ENCODE peak calls at places on chromosome 1, in five cellular contexts. W is IMR-90, T is astrocyte of the cerebellum, I is heart right ventricle, F is GM12864. B is an unnamed sample.

GRCh38 chr1:155174334-155175280 is 958 bp downstream of the TRIM46 start:
- DNase-seq in I (no peak), F (no peak), T (no peak), W (peak; percentile 15), B (peak; percentile 54)

GRCh38 chr1:158813159-158813558 is 18.0 kb upstream of the MNDA start:
- DNase-seq in W (no peak), T (no peak), F (no peak), I (no peak), B (no peak)

GRCh38 chr1:16617101-16617727 is 3.9 kb upstream of the NBPF1 start:
- DNase-seq in T (no peak), I (no peak), W (no peak), F (no peak), B (no peak)

GRCh38 chr1:101293461-101294045 is 56.7 kb downstream of the S1PR1 start:
- DNase-seq in F (peak; percentile 71), W (peak; percentile 8), I (no peak), T (peak; percentile 77), B (peak; percentile 22)

GRCh38 chr1:231584117-231584516 is 42.5 kb upstream of the DISC1 start:
- DNase-seq in F (no peak), T (peak; percentile 20), W (peak; percentile 82), I (no peak), B (peak; percentile 62)

GRCh38 chr1:169201084-169201619 is 94.7 kb downstream of the ATP1B1 start:
- DNase-seq in I (no peak), W (peak; percentile 69), F (no peak), T (peak; percentile 32), B (peak; percentile 43)

GRCh38 chr1:156895408-156895874 is 1.9 kb downstream of the PEAR1 start:
- DNase-seq in F (no peak), I (no peak), W (peak; percentile 27), T (no peak), B (peak; percentile 70)

GRCh38 chr1:185244015-185244747 is 72.9 kb downstream of the IVNS1ABP start:
- DNase-seq in W (peak; percentile 94), F (no peak), I (no peak), T (peak; percentile 29), B (peak; percentile 33)

GRCh38 chr1:234047113-234047512 is 142.6 kb downstream of the SLC35F3 start:
- DNase-seq in I (no peak), T (no peak), F (no peak), W (no peak), B (no peak)

GRCh38 chr1:45012639-45013278 is 705 bp downstream of the UROD start:
- DNase-seq in T (peak; percentile 19), W (peak; percentile 66), I (peak; percentile 82), F (no peak), B (peak; percentile 83)

GRCh38 chr1:189708674-189709073 is 769.0 kb downstream of the BRINP3 start:
- DNase-seq in F (no peak), I (no peak), T (no peak), W (peak; percentile 25), B (no peak)

GRCh38 chr1:212317916-212318315 is 32.7 kb downstream of the PPP2R5A start:
- DNase-seq in I (no peak), W (no peak), F (no peak), T (no peak), B (no peak)

GRCh38 chr1:62237950-62238374 is 43.3 kb downstream of the L1TD1 start:
- DNase-seq in F (no peak), I (no peak), T (no peak), W (no peak), B (no peak)

GRCh38 chr1:235423214-235423652 is 56.0 kb downstream of the TBCE start:
- DNase-seq in I (no peak), W (no peak), F (no peak), T (no peak), B (no peak)

GRCh38 chr1:230113230-230113604 is 46.2 kb downstream of the GALNT2 start:
- DNase-seq in W (no peak), F (no peak), T (no peak), I (no peak), B (no peak)

GRCh38 chr1:97137862-97138514 is 416.4 kb downstream of the PTBP2 start:
- DNase-seq in F (peak; percentile 39), I (no peak), W (peak; percentile 78), T (peak; percentile 42), B (peak; percentile 81)

GRCh38 chr1:61428146-61428545 is 296.8 kb downstream of the TM2D1 start:
- DNase-seq in F (no peak), W (no peak), T (peak; percentile 78), I (no peak), B (peak; percentile 89)

GRCh38 chr1:98336472-98337118 is 324.9 kb upstream of the SNX7 start:
- DNase-seq in W (no peak), F (no peak), I (no peak), T (no peak), B (no peak)

GRCh38 chr1:161089251-161089924 is at the start of gene NECTIN4:
- DNase-seq in T (no peak), F (no peak), W (no peak), I (no peak), B (no peak)

GRCh38 chr1:215056584-215056983 is 26.0 kb upstream of the KCNK2 start:
- DNase-seq in I (no peak), T (peak; percentile 4), W (peak; percentile 82), F (no peak), B (no peak)

GRCh38 chr1:184982002-184982954 is 8.0 kb upstream of the NIBAN1 start:
- DNase-seq in W (peak; percentile 80), I (peak; percentile 80), F (peak; percentile 61), T (no peak), B (peak; percentile 87)

GRCh38 chr1:67850151-67850551 is 16.9 kb upstream of the GNG12 start:
- DNase-seq in I (no peak), T (peak; percentile 49), W (peak; percentile 60), F (no peak), B (peak; percentile 74)

GRCh38 chr1:5915587-5916571 is 76.3 kb downstream of the NPHP4 start:
- DNase-seq in F (peak; percentile 7), I (no peak), W (peak; percentile 65), T (peak; percentile 48), B (peak; percentile 81)

GRCh38 chr1:18120638-18121037 is 13.0 kb downstream of the IGSF21 start:
- DNase-seq in T (no peak), F (no peak), I (no peak), W (no peak), B (no peak)

GRCh38 chr1:90721210-90722194 is 4.4 kb upstream of the BARHL2 start:
- DNase-seq in I (peak; percentile 61), F (peak; percentile 7), T (peak; percentile 24), W (peak; percentile 41), B (peak; percentile 83)

GRCh38 chr1:192153276-192153675 is 5.0 kb upstream of the RGS18 start:
- DNase-seq in T (no peak), W (peak; percentile 83), F (no peak), I (no peak), B (peak; percentile 51)

GRCh38 chr1:71245246-71245645 is 164.4 kb upstream of the ZRANB2 start:
- DNase-seq in W (no peak), F (no peak), T (no peak), I (no peak), B (no peak)
- H3K4me3 ChIP-seq in W (no peak overlapping the region), F (no peak overlapping the region), T (no peak overlapping the region), I (no peak overlapping the region), B (no peak overlapping the region)

GRCh38 chr1:36150296-36151132 is 1.2 kb upstream of the TRAPPC3 start:
- DNase-seq in F (no peak), T (peak; percentile 85), I (peak; percentile 89), W (peak; percentile 95), B (peak; percentile 98)
- H3K4me3 ChIP-seq in F (peak overlapping the region; percentile 35), T (peak overlapping the region; percentile 21), I (peak overlapping the region; percentile 27), W (no peak overlapping the region), B (peak overlapping the region; percentile 66)

GRCh38 chr1:23931481-23931880 is 18.3 kb upstream of the CNR2 start:
- DNase-seq in F (no peak), W (no peak), I (no peak), T (no peak), B (no peak)

GRCh38 chr1:23927097-23927496 is 13.9 kb upstream of the CNR2 start:
- DNase-seq in F (no peak), T (no peak), I (no peak), W (no peak), B (no peak)

GRCh38 chr1:23930270-23930669 is 17.1 kb upstream of the CNR2 start:
- DNase-seq in F (no peak), T (no peak), W (no peak), I (no peak), B (no peak)

GRCh38 chr1:23928789-23929188 is 15.6 kb upstream of the CNR2 start:
- DNase-seq in F (no peak), T (no peak), W (no peak), I (no peak), B (no peak)

DNA sequence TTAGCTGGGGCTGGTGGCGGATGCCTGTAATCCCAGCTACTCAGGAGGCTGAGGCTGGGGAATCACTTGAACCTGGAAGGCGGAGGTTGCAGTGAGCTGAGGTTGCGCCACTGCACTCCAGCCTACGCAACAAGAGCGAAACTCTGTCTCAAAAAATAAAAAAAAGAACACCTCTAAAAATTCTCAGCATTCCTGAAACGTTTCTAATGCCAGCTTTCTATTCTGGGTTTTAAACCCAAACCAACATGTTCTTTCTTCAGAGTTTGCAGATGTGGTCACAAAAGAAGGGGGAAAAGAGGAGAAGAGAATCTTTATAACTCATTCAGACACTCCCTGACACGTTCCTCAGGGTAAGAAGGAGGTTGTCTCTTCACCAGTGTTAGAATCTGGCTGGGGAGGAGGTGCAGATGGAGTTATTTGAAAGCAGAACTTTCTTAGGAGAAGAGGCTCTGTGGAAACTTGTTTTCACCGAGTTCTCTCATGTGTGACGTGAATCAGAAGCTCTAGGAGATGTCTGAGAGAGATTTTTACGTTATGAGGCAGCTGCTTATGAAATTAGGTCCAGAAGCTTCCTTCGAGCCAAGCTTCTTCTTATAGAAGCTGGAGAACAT is 17.8 kb upstream of the CNR2 start:
- DNase-seq in I (no peak), W (peak; percentile 59), T (no peak), F (no peak), B (peak; percentile 89)
- H3K4me3 ChIP-seq in I (no peak overlapping the region), W (peak overlapping the region; percentile 18), T (no peak overlapping the region), F (no peak overlapping the region), B (peak overlapping the region; percentile 50)

DNA sequence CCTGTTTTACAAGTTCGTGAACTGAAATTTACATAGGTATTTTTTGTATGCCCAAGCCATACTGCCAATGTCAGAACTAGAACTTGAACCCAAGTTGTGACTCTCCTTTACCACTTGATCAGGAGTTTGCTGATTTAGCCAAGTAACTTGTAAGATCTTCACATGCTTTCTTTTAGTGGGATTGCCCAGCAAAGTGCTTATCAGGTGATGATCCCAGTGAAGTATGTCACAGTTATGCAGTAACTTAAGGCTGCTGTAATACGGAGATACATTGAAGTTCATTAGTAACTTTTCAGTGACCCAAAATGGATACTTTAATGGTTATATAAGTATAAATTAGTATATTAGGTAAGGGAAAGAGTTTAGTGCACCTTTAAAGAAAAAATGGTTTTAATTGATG is 3.8 kb downstream of the SRSF11 start:
- DNase-seq in I (no peak), T (no peak), W (no peak), F (no peak), B (no peak)
- H3K4me3 ChIP-seq in I (no peak overlapping the region), T (no peak overlapping the region), W (no peak overlapping the region), F (no peak overlapping the region), B (no peak overlapping the region)

GRCh38 chr1:239547987-239548386 is 161.6 kb downstream of the CHRM3 start:
- DNase-seq in W (no peak), F (no peak), I (no peak), T (no peak), B (no peak)
- H3K4me3 ChIP-seq in W (no peak overlapping the region), F (no peak overlapping the region), I (no peak overlapping the region), T (no peak overlapping the region), B (no peak overlapping the region)